ENCODE peak calls at places on chromosomes 1 and 21, in four cellular contexts. R, K, G and B are unnamed samples.
A peak's percentile ranks its signal among the peaks of the same experiment; 100 is the strongest.

GRCh38 chr21:32132409-32132808 is 146.4 kb downstream of the MIS18A start:
- DNase-seq in R (no peak), K (no peak), G (no peak), B (no peak)

GRCh38 chr1:53066941-53067738 is 5.1 kb downstream of the PODN start:
- DNase-seq in R (no peak), K (no peak), G (no peak), B (no peak)

GRCh38 chr21:43957128-43957571 is 55.0 kb upstream of the TRAPPC10 start:
- DNase-seq in R (no peak), K (no peak), G (no peak), B (no peak)

GRCh38 chr1:206041640-206042039 is 11.3 kb upstream of the RHEX start:
- DNase-seq in R (no peak), K (no peak), G (no peak), B (no peak)

GRCh38 chr1:71074681-71075080 is 6.2 kb downstream of the ZRANB2 start:
- DNase-seq in R (no peak), K (no peak), G (no peak), B (no peak)

GRCh38 chr1:34978926-34979325 is 6.2 kb downstream of the TMEM35B start:
- DNase-seq in R (no peak), K (no peak), G (no peak), B (no peak)

GRCh38 chr1:173024543-173024942 is 26.2 kb downstream of the TNFSF18 start:
- DNase-seq in R (no peak), K (no peak), G (no peak), B (no peak)

GRCh38 chr1:10628685-10629084 is 153.9 kb downstream of the PEX14 start:
- DNase-seq in R (no peak), K (no peak), G (no peak), B (no peak)

GRCh38 chr1:213666113-213666512 is 321.7 kb upstream of the PROX1 start:
- DNase-seq in R (no peak), K (no peak), G (no peak), B (no peak)

GRCh38 chr1:91997607-91998195 is 32.1 kb upstream of the EPHX4 start:
- DNase-seq in R (peak; percentile 63), K (peak; percentile 48), G (peak; percentile 2), B (peak; percentile 6)

GRCh38 chr1:163170975-163171676 is 31.6 kb downstream of the RGS5 start:
- DNase-seq in R (no peak), K (no peak), G (no peak), B (no peak)

GRCh38 chr21:34215911-34216310 is 142.5 kb downstream of the MRPS6 start:
- DNase-seq in R (no peak), K (no peak), G (no peak), B (no peak)

GRCh38 chr1:210828996-210829596 is 304.9 kb downstream of the KCNH1 start:
- DNase-seq in R (no peak), K (no peak), G (no peak), B (no peak)

GRCh38 chr1:175904808-175905207 is 161.4 kb upstream of the TNR start:
- DNase-seq in R (no peak), K (no peak), G (no peak), B (no peak)

GRCh38 chr21:26966360-26966977 is 419 bp downstream of the ADAMTS5 start:
- DNase-seq in R (no peak), K (peak; percentile 1), G (no peak), B (no peak)

GRCh38 chr21:26845750-26846035 is 484 bp upstream of the ADAMTS1 start:
- DNase-seq in R (no peak), K (no peak), G (no peak), B (no peak)

GRCh38 chr1:3752400-3752945 is at the start of gene CCDC27:
- DNase-seq in R (no peak), K (no peak), G (no peak), B (no peak)